ENCODE peak calls at places on chromosomes 1 and 21, in seven cellular contexts. R is activated naive CD4-positive, alpha-beta T cell treated with anti-CD3 and anti-CD28 coated beads, Interleukin-2, amount 50 U/mL, for 72 hours; U is left colon; L is ascending aorta; F is RCC 7860; P is endothelial cell; G is type B pancreatic cell. C is an unnamed sample.
A peak's percentile ranks its signal among the peaks of the same experiment; 100 is the strongest.

GRCh38 chr21:45695086-45695485 is 51.6 kb downstream of the PCBP3 start:
- DNase-seq in R (no peak), U (no peak), L (no peak), F (no peak), P (peak; percentile 30), G (no peak), C (peak; percentile 12)

GRCh38 chr21:43908167-43908566 is 43.1 kb downstream of the AGPAT3 start:
- DNase-seq in R (no peak), U (no peak), L (no peak), F (no peak), P (no peak), G (no peak), C (no peak)

GRCh38 chr1:178134061-178134460 is 40.2 kb downstream of the RASAL2 start:
- DNase-seq in R (no peak), U (peak; percentile 23), L (no peak), F (peak; percentile 91), P (no peak), G (no peak), C (peak; percentile 89)

GRCh38 chr21:38951095-38951745 is 145.5 kb downstream of the ETS2 start:
- DNase-seq in R (no peak), U (no peak), L (no peak), F (no peak), P (no peak), G (no peak), C (no peak)

GRCh38 chr21:43719748-43720538 is 1.0 kb downstream of the PDXK start:
- DNase-seq in R (no peak), U (no peak), L (no peak), F (no peak), P (no peak), G (no peak), C (no peak)

GRCh38 chr1:236850077-236850476 is 55.0 kb downstream of the MTR start:
- DNase-seq in R (no peak), U (no peak), L (no peak), F (no peak), P (no peak), G (no peak), C (no peak)

GRCh38 chr1:19337289-19337688 is 25.2 kb downstream of the SLC66A1 start:
- DNase-seq in R (no peak), U (no peak), L (no peak), F (no peak), P (no peak), G (no peak), C (no peak)

GRCh38 chr21:32467291-32467690 is 54.8 kb downstream of the EVA1C start:
- DNase-seq in R (no peak), U (no peak), L (no peak), F (no peak), P (no peak), G (no peak), C (no peak)

GRCh38 chr1:94988356-94988755 is 61.4 kb upstream of the CNN3 start:
- DNase-seq in R (no peak), U (no peak), L (no peak), F (no peak), P (no peak), G (no peak), C (no peak)

GRCh38 chr1:205191127-205191577 is 20.4 kb downstream of the DSTYK start:
- DNase-seq in R (no peak), U (no peak), L (no peak), F (no peak), P (no peak), G (no peak), C (no peak)

C was measured in NB4.